ENCODE peak calls at places on chromosomes 11 and 22, in six cellular contexts. L, U, I, K, Y and P are unnamed samples.

GRCh38 chr22:43516996-43517635 is 105.3 kb downstream of the MPPED1 start:
- DNase-seq in L (no peak), U (no peak), I (no peak), K (no peak), Y (no peak), P (no peak)

GRCh38 chr11:45423475-45424081 is 137.4 kb upstream of the SYT13 start:
- DNase-seq in L (no peak), U (no peak), I (no peak), K (no peak), Y (no peak), P (no peak)

GRCh38 chr11:113160652-113161051 is 153.7 kb upstream of the TTC12 start:
- DNase-seq in L (no peak), U (no peak), I (no peak), K (no peak), Y (no peak), P (no peak)

GRCh38 chr11:120715239-120715638 is 203.7 kb downstream of the GRIK4 start:
- DNase-seq in L (no peak), U (no peak), I (no peak), K (no peak), Y (no peak), P (no peak)

GRCh38 chr11:69357458-69358397 is 63.8 kb downstream of the MYEOV start:
- DNase-seq in L (no peak), U (no peak), I (no peak), K (no peak), Y (peak), P (no peak)

GRCh38 chr11:28269621-28270020 is 161.4 kb downstream of the METTL15 start:
- DNase-seq in L (no peak), U (no peak), I (no peak), K (no peak), Y (no peak), P (no peak)

GRCh38 chr22:33111491-33111890 is 53.3 kb upstream of the SYN3 start:
- DNase-seq in L (no peak), U (no peak), I (no peak), K (no peak), Y (no peak), P (no peak)

GRCh38 chr22:26949193-26949592 is 291.8 kb downstream of the MIAT start:
- DNase-seq in L (no peak), U (no peak), I (peak), K (no peak), Y (no peak), P (no peak)

GRCh38 chr22:46075764-46076531 is 74.4 kb upstream of the PPARA start:
- DNase-seq in L (peak), U (no peak), I (peak), K (no peak), Y (peak), P (peak)

GRCh38 chr11:16169541-16169940 is 186.8 kb downstream of the SOX6 start:
- DNase-seq in L (no peak), U (no peak), I (no peak), K (no peak), Y (no peak), P (no peak)

GRCh38 chr22:47632646-47633045 is 870.2 kb downstream of the TBC1D22A start:
- DNase-seq in L (no peak), U (no peak), I (no peak), K (no peak), Y (no peak), P (no peak)

GRCh38 chr11:65900125-65900898 is at the start of gene FOSL1:
- DNase-seq in L (peak), U (peak), I (peak), K (peak), Y (peak), P (peak)

GRCh38 chr11:71373791-71374454 is 74.3 kb downstream of the DHCR7 start:
- DNase-seq in L (no peak), U (no peak), I (no peak), K (no peak), Y (no peak), P (no peak)

GRCh38 chr11:67564230-67564629 is 19.4 kb upstream of the GSTP1 start:
- DNase-seq in L (no peak), U (no peak), I (no peak), K (no peak), Y (no peak), P (no peak)

GRCh38 chr11:134515081-134515960 is 103.3 kb upstream of the B3GAT1 start:
- DNase-seq in L (no peak), U (no peak), I (no peak), K (no peak), Y (no peak), P (no peak)

GRCh38 chr11:44776840-44777536 is 50.2 kb downstream of the TSPAN18 start:
- DNase-seq in L (no peak), U (no peak), I (no peak), K (no peak), Y (no peak), P (no peak)

GRCh38 chr22:37243402-37244113 is 511 bp downstream of the RAC2 start:
- DNase-seq in L (no peak), U (no peak), I (no peak), K (no peak), Y (no peak), P (no peak)

GRCh38 chr22:47328550-47329243 is 566.2 kb downstream of the TBC1D22A start:
- DNase-seq in L (peak), U (peak), I (peak), K (no peak), Y (no peak), P (no peak)

GRCh38 chr11:8081591-8082021 is 595 bp downstream of the TUB start:
- DNase-seq in L (no peak), U (no peak), I (peak), K (no peak), Y (no peak), P (no peak)

GRCh38 chr11:11786771-11787170 is 55.0 kb upstream of the USP47 start:
- DNase-seq in L (peak), U (no peak), I (no peak), K (no peak), Y (no peak), P (no peak)

GRCh38 chr22:43844560-43845545 is 17.5 kb downstream of the SULT4A1 start:
- DNase-seq in L (no peak), U (no peak), I (no peak), K (no peak), Y (no peak), P (no peak)

GRCh38 chr22:16964366-16964765 is 43.7 kb downstream of the GAB4 start:
- DNase-seq in L (no peak), U (no peak), I (no peak), K (no peak), Y (no peak), P (no peak)

GRCh38 chr22:23113067-23113846 is 28.5 kb downstream of the RSPH14 start:
- DNase-seq in L (no peak), U (no peak), I (peak), K (no peak), Y (peak), P (peak)

GRCh38 chr11:13262096-13262495 is 15.5 kb upstream of the BMAL1 start:
- DNase-seq in L (no peak), U (no peak), I (no peak), K (no peak), Y (no peak), P (no peak)

GRCh38 chr11:22461626-22462025 is 123.4 kb downstream of the SLC17A6 start:
- DNase-seq in L (no peak), U (peak), I (no peak), K (no peak), Y (no peak), P (no peak)

GRCh38 chr11:10539339-10539738 is 1.6 kb downstream of the RNF141 start:
- DNase-seq in L (no peak), U (no peak), I (no peak), K (no peak), Y (no peak), P (no peak)

GRCh38 chr22:34502821-34503220 is 563.1 kb upstream of the ISX start:
- DNase-seq in L (peak), U (no peak), I (no peak), K (no peak), Y (no peak), P (no peak)

GRCh38 chr11:1121343-1122331 is 36.1 kb upstream of the MUC5AC start:
- DNase-seq in L (no peak), U (no peak), I (peak), K (no peak), Y (peak), P (no peak)

GRCh38 chr11:3834349-3835099 is 6.2 kb downstream of the RHOG start:
- DNase-seq in L (no peak), U (no peak), I (peak), K (no peak), Y (peak), P (peak)

GRCh38 chr11:72227316-72228228 is 3.0 kb downstream of the INPPL1 start:
- DNase-seq in L (no peak), U (no peak), I (no peak), K (no peak), Y (peak), P (no peak)

GRCh38 chr11:9703280-9703679 is 39.4 kb downstream of the SWAP70 start:
- DNase-seq in L (no peak), U (no peak), I (peak), K (no peak), Y (no peak), P (no peak)

GRCh38 chr22:43827336-43827735 is 15.2 kb upstream of the EFCAB6 start:
- DNase-seq in L (no peak), U (no peak), I (no peak), K (no peak), Y (no peak), P (no peak)

GRCh38 chr11:125987066-125987641 is 41.3 kb downstream of the VSIG10L2 start:
- DNase-seq in L (no peak), U (no peak), I (no peak), K (no peak), Y (no peak), P (no peak)

GRCh38 chr22:48886604-48887393 is 940.9 kb downstream of the BRD1 start:
- DNase-seq in L (no peak), U (no peak), I (no peak), K (no peak), Y (peak), P (peak)

GRCh38 chr11:130449996-130450419 is 1.6 kb downstream of the ADAMTS15 start:
- DNase-seq in L (no peak), U (no peak), I (peak), K (no peak), Y (peak), P (peak)